ENCODE peak calls at places on chromosomes 1 and 21, in four cellular contexts. One of them, this sample, is unnamed.

GRCh38 chr1:92410706-92411105 is 76.0 kb downstream of the GFI1 start:
- DNase-seq in K562: peak; percentile 41
- DNase-seq in HCT116: no peak
- DNase-seq in HepG2: no peak
- DNase-seq in this sample: no peak

GRCh38 chr1:207981976-207982375 is 71.1 kb upstream of the CD34 start:
- DNase-seq in K562: peak; percentile 64
- DNase-seq in HCT116: peak; percentile 23
- DNase-seq in HepG2: peak; percentile 13
- DNase-seq in this sample: no peak

GRCh38 chr1:9399510-9400424 is 107.1 kb downstream of the SPSB1 start:
- DNase-seq in HCT116: no peak
- DNase-seq in K562: no peak
- DNase-seq in HepG2: peak; percentile 65
- DNase-seq in this sample: no peak

GRCh38 chr1:117671781-117672501 is 66.1 kb downstream of the TENT5C start:
- DNase-seq in HCT116: no peak
- DNase-seq in K562: peak; percentile 82
- DNase-seq in HepG2: peak; percentile 46
- DNase-seq in this sample: no peak

GRCh38 chr1:79079770-79080169 is 73.2 kb upstream of the ADGRL4 start:
- DNase-seq in HepG2: no peak
- DNase-seq in K562: no peak
- DNase-seq in HCT116: peak; percentile 23
- DNase-seq in this sample: no peak

GRCh38 chr21:26943916-26944315 is 23.0 kb downstream of the ADAMTS5 start:
- DNase-seq in K562: no peak
- DNase-seq in HCT116: no peak
- DNase-seq in HepG2: no peak
- DNase-seq in this sample: no peak

GRCh38 chr1:186783193-186783592 is 45.6 kb upstream of the PLA2G4A start:
- DNase-seq in HCT116: no peak
- DNase-seq in HepG2: no peak
- DNase-seq in K562: no peak
- DNase-seq in this sample: no peak

GRCh38 chr1:157163273-157164127 is 25.3 kb upstream of the ETV3 start:
- DNase-seq in HCT116: peak; percentile 50
- DNase-seq in HepG2: peak; percentile 38
- DNase-seq in K562: peak; percentile 80
- DNase-seq in this sample: peak; percentile 60

GRCh38 chr21:36657999-36658398 is 40.9 kb upstream of the SIM2 start:
- DNase-seq in HepG2: no peak
- DNase-seq in K562: no peak
- DNase-seq in HCT116: no peak
- DNase-seq in this sample: no peak

GRCh38 chr1:149887456-149888159 is 11.8 kb upstream of the BOLA1 start:
- DNase-seq in HepG2: peak; percentile 98
- DNase-seq in K562: peak; percentile 95
- DNase-seq in HCT116: peak; percentile 98
- DNase-seq in this sample: peak; percentile 95

GRCh38 chr1:19450811-19451564 is 34.4 kb downstream of the CAPZB start:
- DNase-seq in HepG2: no peak
- DNase-seq in K562: no peak
- DNase-seq in HCT116: peak; percentile 37
- DNase-seq in this sample: no peak

GRCh38 chr21:16194851-16195251 is 465.1 kb downstream of the USP25 start:
- DNase-seq in K562: no peak
- DNase-seq in HepG2: peak; percentile 17
- DNase-seq in HCT116: no peak
- DNase-seq in this sample: no peak

GRCh38 chr1:204915856-204916485 is 45.3 kb downstream of the NFASC start:
- DNase-seq in K562: no peak
- DNase-seq in HepG2: no peak
- DNase-seq in HCT116: no peak
- DNase-seq in this sample: no peak

GRCh38 chr1:183363967-183364366 is 54.2 kb downstream of the NMNAT2 start:
- DNase-seq in HepG2: no peak
- DNase-seq in HCT116: no peak
- DNase-seq in K562: no peak
- DNase-seq in this sample: no peak

GRCh38 chr1:16155537-16156410 is at the start of gene EPHA2:
- DNase-seq in HCT116: peak; percentile 87
- DNase-seq in HepG2: peak; percentile 93
- DNase-seq in K562: no peak
- DNase-seq in this sample: no peak

GRCh38 chr1:50214764-50215163 is 106.0 kb downstream of the ELAVL4 start:
- DNase-seq in HCT116: no peak
- DNase-seq in HepG2: peak; percentile 74
- DNase-seq in K562: no peak
- DNase-seq in this sample: no peak
- TF ChIP-seq REST in HCT116: no peak
- TF ChIP-seq REST in HepG2: peak; percentile 40
- TF ChIP-seq REST in K562: no peak
- TF ChIP-seq REST in this sample: no peak

DNA sequence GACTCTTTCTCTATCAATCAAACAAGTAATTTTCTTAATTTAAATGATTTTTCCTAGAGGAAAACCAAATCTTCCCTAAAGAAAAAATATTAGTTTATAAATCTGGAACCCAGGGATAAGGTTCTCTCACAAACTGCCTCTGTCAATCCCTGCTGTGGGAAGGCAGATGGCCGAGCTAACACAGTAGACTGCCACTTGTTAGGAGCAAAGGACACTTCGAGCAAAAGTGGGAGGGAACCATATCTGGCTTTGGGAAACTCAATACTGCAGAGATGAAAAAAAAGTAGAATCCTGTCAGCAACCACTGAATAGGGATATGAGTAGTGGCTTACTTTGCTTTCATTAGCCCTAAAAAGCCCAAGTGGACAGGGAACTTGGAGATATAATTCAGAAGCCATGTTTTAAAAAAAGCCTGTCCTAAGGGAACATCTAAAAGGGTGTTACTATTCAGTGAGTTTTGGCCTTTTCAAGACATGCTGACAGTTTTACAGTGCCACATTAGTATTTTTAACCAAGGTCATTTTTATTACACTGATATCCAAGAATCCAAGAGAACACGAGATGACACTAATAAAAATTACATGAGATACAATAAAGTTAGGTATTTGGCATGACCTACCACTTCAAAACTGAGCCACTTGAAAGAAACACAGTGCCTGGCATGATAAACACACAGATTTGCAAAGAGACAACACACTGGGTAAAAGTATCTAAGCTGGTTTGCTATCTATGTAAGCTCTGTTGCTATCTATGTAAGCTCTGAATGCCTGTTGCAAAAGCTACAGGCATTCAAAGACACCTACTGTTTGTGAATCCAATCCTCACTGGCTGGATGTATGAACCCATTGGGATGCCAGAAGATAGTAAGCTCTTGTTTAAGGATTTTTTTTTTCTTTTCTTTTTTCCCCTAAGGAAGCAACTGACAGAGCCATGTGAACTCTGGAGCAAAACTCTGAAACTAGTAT is 21.4 kb downstream of the TEX38 start:
- DNase-seq in K562: no peak
- DNase-seq in HCT116: no peak
- DNase-seq in HepG2: peak; percentile 13
- DNase-seq in this sample: no peak
- TF ChIP-seq TCF7L2 in K562: no peak
- TF ChIP-seq TCF7L2 in HCT116: no peak
- TF ChIP-seq TCF7L2 in HepG2: no peak
- TF ChIP-seq TCF7L2 in this sample: no peak

DNA sequence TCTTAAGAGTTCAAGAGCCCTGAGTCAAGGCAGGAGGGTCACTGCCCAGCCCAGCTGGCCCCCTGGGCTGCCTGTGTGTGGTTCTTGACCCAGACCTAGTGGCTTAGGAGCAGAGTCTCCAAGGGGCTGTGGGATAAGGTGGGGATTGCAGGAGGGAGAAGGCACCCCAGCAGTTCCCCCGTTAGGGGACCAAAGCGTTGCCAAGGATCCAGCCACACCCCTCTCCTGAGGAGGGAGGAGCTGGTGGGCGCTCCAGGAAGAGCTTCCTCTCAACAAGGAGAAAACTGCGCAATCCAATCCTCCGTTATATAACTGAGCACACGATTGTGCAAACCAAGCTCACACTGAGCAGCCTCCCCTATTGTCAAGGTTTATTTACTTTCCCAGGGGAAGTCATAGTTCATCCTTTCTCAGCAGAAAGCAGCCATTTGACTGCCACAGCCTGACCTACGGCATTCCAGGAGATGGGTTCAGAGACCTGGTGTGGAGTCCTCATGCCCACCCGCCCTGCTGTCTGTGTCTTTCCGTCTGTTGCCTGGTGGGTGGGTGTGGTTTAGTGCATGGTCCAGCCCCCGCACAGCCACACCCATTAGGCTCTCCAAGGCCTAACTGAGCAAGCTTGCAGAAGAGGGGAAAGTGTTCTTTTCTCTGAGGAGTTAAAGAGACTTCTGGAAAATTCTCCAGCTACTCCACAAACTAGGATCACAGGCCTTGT is 3.5 kb downstream of the EPHX1 start:
- DNase-seq in HepG2: peak; percentile 100
- DNase-seq in HCT116: no peak
- DNase-seq in K562: peak; percentile 82
- DNase-seq in this sample: no peak
- TF ChIP-seq REST in HepG2: peak; percentile 78
- TF ChIP-seq REST in HCT116: no peak
- TF ChIP-seq REST in K562: no peak
- TF ChIP-seq REST in this sample: no peak

DNA sequence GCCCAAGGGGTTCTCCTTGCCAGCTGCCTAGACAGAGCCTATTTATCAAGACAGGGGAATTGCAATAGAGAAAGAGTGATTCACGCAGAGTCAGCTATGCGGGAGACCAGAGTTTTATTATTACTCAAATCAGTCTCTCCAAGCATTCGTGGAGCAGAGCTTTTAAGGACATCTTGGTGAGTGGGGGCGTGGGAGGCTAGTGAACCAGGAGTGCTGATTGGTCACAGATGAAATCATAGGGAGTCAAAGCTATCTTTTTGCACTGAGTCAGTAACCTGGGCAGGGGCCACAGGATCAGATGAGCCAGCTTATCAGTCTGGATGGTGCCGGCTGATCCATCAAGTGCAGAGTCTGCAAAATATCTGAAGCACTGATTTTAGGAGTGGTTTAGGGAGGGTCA is 64.8 kb upstream of the MRPS6 start:
- DNase-seq in HCT116: no peak
- DNase-seq in K562: peak; percentile 24
- DNase-seq in HepG2: no peak
- DNase-seq in this sample: no peak
- TF ChIP-seq TCF7L2 in HCT116: no peak
- TF ChIP-seq TCF7L2 in K562: no peak
- TF ChIP-seq TCF7L2 in HepG2: no peak
- TF ChIP-seq TCF7L2 in this sample: no peak

GRCh38 chr1:40039245-40039756 is 1.2 kb upstream of the CAP1 start:
- DNase-seq in HepG2: no peak
- DNase-seq in K562: no peak
- DNase-seq in HCT116: no peak
- DNase-seq in this sample: peak; percentile 41

GRCh38 chr1:40039757-40040510 is 595 bp upstream of the CAP1 start:
- DNase-seq in HCT116: peak; percentile 70
- DNase-seq in K562: peak; percentile 97
- DNase-seq in HepG2: peak; percentile 82
- DNase-seq in this sample: peak; percentile 73

GRCh38 chr1:40041466-40041838 is 923 bp downstream of the CAP1 start:
- DNase-seq in K562: no peak
- DNase-seq in HepG2: no peak
- DNase-seq in HCT116: no peak
- DNase-seq in this sample: no peak

GRCh38 chr1:40042337-40042736 is 1.8 kb downstream of the CAP1 start:
- DNase-seq in K562: no peak
- DNase-seq in HCT116: no peak
- DNase-seq in HepG2: no peak
- DNase-seq in this sample: no peak

GRCh38 chr1:40040511-40041465 is at the start of gene CAP1:
- DNase-seq in HCT116: peak; percentile 95
- DNase-seq in K562: peak; percentile 100
- DNase-seq in HepG2: peak; percentile 94
- DNase-seq in this sample: peak; percentile 89
- TF ChIP-seq REST in HCT116: no peak
- TF ChIP-seq REST in K562: peak; percentile 9
- TF ChIP-seq REST in HepG2: no peak
- TF ChIP-seq REST in this sample: no peak

GRCh38 chr1:173476197-173476663 is 905 bp upstream of the PRDX6 start:
- DNase-seq in K562: no peak
- DNase-seq in HCT116: no peak
- DNase-seq in HepG2: no peak
- DNase-seq in this sample: no peak

GRCh38 chr1:173474097-173474779 is 2.9 kb upstream of the PRDX6 start:
- DNase-seq in HCT116: no peak
- DNase-seq in HepG2: peak; percentile 74
- DNase-seq in K562: no peak
- DNase-seq in this sample: no peak

GRCh38 chr1:173476664-173477285 is 360 bp upstream of the PRDX6 start:
- DNase-seq in HCT116: peak; percentile 85
- DNase-seq in HepG2: peak; percentile 93
- DNase-seq in K562: peak; percentile 97
- DNase-seq in this sample: no peak

GRCh38 chr1:173477286-173478098 is at the start of gene PRDX6:
- DNase-seq in HepG2: peak; percentile 48
- DNase-seq in HCT116: peak; percentile 2
- DNase-seq in K562: peak; percentile 59
- DNase-seq in this sample: no peak

DNA sequence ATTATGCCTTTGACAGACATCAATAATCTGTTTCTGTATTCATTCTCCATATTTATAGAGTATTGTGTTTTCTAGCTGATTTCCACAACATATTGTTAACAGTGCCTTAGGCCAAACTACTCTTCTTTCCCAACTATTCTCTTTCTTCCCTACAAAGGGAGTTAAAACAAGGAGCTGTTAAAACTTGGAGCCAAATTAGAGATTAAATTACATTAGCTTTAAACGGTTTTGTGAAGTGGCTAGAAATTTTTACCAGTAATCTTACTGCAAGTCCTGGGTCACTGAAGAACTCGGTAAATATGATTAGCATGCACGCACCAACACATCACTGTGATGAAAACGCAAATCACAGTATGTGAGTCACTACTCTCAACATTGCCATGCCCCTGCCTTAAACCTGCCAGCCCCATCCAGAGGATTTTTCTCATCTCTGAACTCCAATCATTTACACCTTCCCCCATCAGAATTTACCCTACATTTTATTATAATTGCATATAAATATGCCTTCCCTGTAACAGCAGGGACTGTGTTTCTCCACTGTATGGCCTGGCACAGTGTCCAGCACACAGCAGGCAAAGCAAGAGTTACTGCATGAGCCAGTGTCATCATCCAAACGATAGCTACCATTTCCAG is 1.5 kb upstream of the PRDX6 start:
- DNase-seq in K562: peak; percentile 40
- DNase-seq in HCT116: no peak
- DNase-seq in HepG2: peak; percentile 33
- DNase-seq in this sample: no peak
- TF ChIP-seq TCF7L2 in K562: no peak
- TF ChIP-seq TCF7L2 in HCT116: no peak
- TF ChIP-seq TCF7L2 in HepG2: no peak
- TF ChIP-seq TCF7L2 in this sample: no peak

GRCh38 chr1:234413485-234413884 is 40.2 kb downstream of the COA6 start:
- DNase-seq in HCT116: no peak
- DNase-seq in HepG2: no peak
- DNase-seq in K562: no peak
- DNase-seq in this sample: no peak
- TF ChIP-seq REST in HCT116: no peak
- TF ChIP-seq REST in HepG2: no peak
- TF ChIP-seq REST in K562: no peak
- TF ChIP-seq REST in this sample: no peak

GRCh38 chr1:26293911-26294463 is 12.4 kb downstream of the UBXN11 start:
- DNase-seq in HCT116: no peak
- DNase-seq in K562: no peak
- DNase-seq in HepG2: no peak
- DNase-seq in this sample: no peak
- TF ChIP-seq TCF7L2 in HCT116: no peak
- TF ChIP-seq TCF7L2 in K562: no peak
- TF ChIP-seq TCF7L2 in HepG2: no peak
- TF ChIP-seq TCF7L2 in this sample: no peak